ENCODE peak calls at places on chromosomes 16 and 17, in ten cellular contexts. O is stimulated activated CD4-positive, alpha-beta T cell treated with anti-CD3 and anti-CD28 coated beads, TNF-alpha, amount 100 ng/mL, for 24 hours; Q is NCI-H446; E is DMS53; H is ELR; B is amygdala; X is cardiac muscle cell; R is kidney epithelial cell; T is RCC 7860; Y is GM04504. P is an unnamed sample.

GRCh38 chr17:69516911-69517310 is 102.4 kb downstream of the MAP2K6 start:
- DNase-seq in O (no peak), Q (no peak), E (no peak), H (peak; percentile 13), B (no peak), X (no peak), R (no peak), T (no peak), Y (no peak), P (no peak)

GRCh38 chr16:26727801-26728200 is 338.9 kb upstream of the C16orf82 start:
- DNase-seq in O (no peak), Q (no peak), E (no peak), H (no peak), B (no peak), X (no peak), R (no peak), T (no peak), Y (no peak), P (no peak)

GRCh38 chr17:16918443-16918842 is 53.5 kb downstream of the TNFRSF13B start:
- DNase-seq in O (no peak), Q (no peak), E (peak; percentile 64), H (no peak), B (no peak), X (no peak), R (no peak), T (no peak), Y (no peak), P (no peak)

GRCh38 chr17:79800325-79801155 is 3.7 kb upstream of the CBX8 start:
- DNase-seq in O (peak; percentile 53), Q (peak; percentile 42), E (peak; percentile 86), H (peak; percentile 60), B (no peak), X (peak; percentile 63), R (no peak), T (no peak), Y (no peak), P (peak; percentile 81)

GRCh38 chr16:66442502-66443268 is 15.6 kb downstream of the BEAN1 start:
- DNase-seq in O (no peak), Q (no peak), E (no peak), H (no peak), B (no peak), X (no peak), R (no peak), T (no peak), Y (no peak), P (no peak)

GRCh38 chr17:38685485-38685884 is 10.7 kb upstream of the EPOP start:
- DNase-seq in O (no peak), Q (no peak), E (no peak), H (no peak), B (no peak), X (no peak), R (no peak), T (no peak), Y (no peak), P (peak; percentile 38)

GRCh38 chr16:56614549-56614991 is 6.2 kb downstream of the MT2A start:
- DNase-seq in O (no peak), Q (no peak), E (no peak), H (peak; percentile 95), B (no peak), X (no peak), R (peak; percentile 93), T (peak; percentile 98), Y (no peak), P (no peak)

GRCh38 chr16:82464192-82464591 is 162.6 kb upstream of the CDH13 start:
- DNase-seq in O (no peak), Q (no peak), E (no peak), H (no peak), B (no peak), X (no peak), R (no peak), T (no peak), Y (no peak), P (no peak)

GRCh38 chr17:70314506-70314905 is 145.2 kb downstream of the KCNJ2 start:
- DNase-seq in O (no peak), Q (no peak), E (no peak), H (peak; percentile 39), B (no peak), X (no peak), R (no peak), T (no peak), Y (no peak), P (no peak)

GRCh38 chr17:79645022-79645776 is 34.3 kb upstream of the RBFOX3 start:
- DNase-seq in O (no peak), Q (no peak), E (no peak), H (no peak), B (no peak), X (no peak), R (no peak), T (no peak), Y (no peak), P (no peak)

GRCh38 chr16:843771-844170 is 43.2 kb upstream of the GNG13 start:
- DNase-seq in O (no peak), Q (no peak), E (peak; percentile 20), H (no peak), B (no peak), X (no peak), R (no peak), T (no peak), Y (no peak), P (peak; percentile 56)

GRCh38 chr16:58563235-58563634 is 47.9 kb downstream of the SETD6 start:
- DNase-seq in O (no peak), Q (no peak), E (no peak), H (peak; percentile 83), B (no peak), X (peak; percentile 69), R (peak; percentile 26), T (peak; percentile 22), Y (no peak), P (no peak)

GRCh38 chr16:61900482-61900881 is 135.8 kb downstream of the CDH8 start:
- DNase-seq in O (no peak), Q (no peak), E (no peak), H (peak; percentile 10), B (no peak), X (peak; percentile 8), R (no peak), T (no peak), Y (peak; percentile 52), P (no peak)

GRCh38 chr16:84340305-84341040 is 27.9 kb upstream of the ATP2C2 start:
- DNase-seq in O (no peak), Q (no peak), E (peak; percentile 36), H (peak; percentile 20), B (no peak), X (peak; percentile 21), R (peak; percentile 34), T (no peak), Y (no peak), P (peak; percentile 87)

GRCh38 chr17:53090770-53091169 is 732.0 kb upstream of the KIF2B start:
- DNase-seq in O (no peak), Q (no peak), E (no peak), H (no peak), B (no peak), X (no peak), R (no peak), T (no peak), Y (no peak), P (no peak)

GRCh38 chr16:72128701-72129100 is 35.1 kb downstream of the DHX38 start:
- DNase-seq in O (no peak), Q (no peak), E (no peak), H (no peak), B (no peak), X (no peak), R (no peak), T (no peak), Y (no peak), P (no peak)

GRCh38 chr16:35713762-35714650 is 2254.6 kb downstream of the TP53TG3F start:
- DNase-seq in O (no peak), Q (no peak), E (no peak), H (no peak), B (no peak), X (no peak), R (no peak), T (no peak), Y (no peak), P (no peak)

GRCh38 chr17:43545383-43545632 is 832 bp downstream of the ETV4 start:
- DNase-seq in O (peak; percentile 17), Q (no peak), E (no peak), H (peak; percentile 77), B (no peak), X (peak; percentile 20), R (no peak), T (no peak), Y (no peak), P (peak; percentile 22)